ENCODE peak calls at places on chromosomes 16 and 17, in seven cellular contexts. S, C, V, H, A, E and O are unnamed samples.

GRCh38 chr16:12896562-12896961 is 4.8 kb upstream of the SHISA9 start:
- DNase-seq in C (no peak), S (peak), A (peak), V (no peak), H (peak), E (peak), O (peak)

GRCh38 chr17:2853722-2854580 is 57.7 kb downstream of the RAP1GAP2 start:
- DNase-seq in H (no peak), V (peak), E (no peak), S (no peak), C (no peak), A (peak), O (peak)

GRCh38 chr16:85759631-85760419 is 8.9 kb upstream of the C16orf74 start:
- DNase-seq in C (no peak), E (no peak), V (peak), H (peak), A (no peak), S (no peak), O (peak)

GRCh38 chr16:71441348-71441781 is 489 bp downstream of the TLE7 start:
- DNase-seq in C (no peak), A (peak), V (no peak), H (no peak), E (no peak), S (no peak), O (peak)

GRCh38 chr16:35687071-35687470 is 2227.7 kb downstream of the TP53TG3F start:
- DNase-seq in S (no peak), C (no peak), E (no peak), V (no peak), H (no peak), A (no peak), O (no peak)

GRCh38 chr17:7794063-7794663 is 39.9 kb upstream of the KDM6B start:
- DNase-seq in V (no peak), S (no peak), E (no peak), H (no peak), C (no peak), A (no peak), O (no peak)

GRCh38 chr17:31467502-31468256 is 76.2 kb downstream of the RAB11FIP4 start:
- DNase-seq in A (peak), C (no peak), V (no peak), E (peak), S (no peak), H (no peak), O (peak)

GRCh38 chr16:6335072-6335471 is 997.6 kb upstream of the RBFOX1 start:
- DNase-seq in S (no peak), E (no peak), V (peak), H (peak), C (no peak), A (peak), O (peak)

GRCh38 chr17:47708864-47709541 is 15.0 kb downstream of the TBKBP1 start:
- DNase-seq in C (no peak), E (no peak), A (no peak), H (no peak), S (no peak), V (no peak), O (peak)

GRCh38 chr17:27559506-27559931 is 71.5 kb upstream of the LGALS9 start:
- DNase-seq in E (peak), H (no peak), V (no peak), A (peak), S (no peak), C (no peak), O (no peak)

GRCh38 chr16:22815863-22816262 is 1.9 kb downstream of the HS3ST2 start:
- DNase-seq in A (no peak), V (no peak), C (no peak), S (no peak), E (no peak), H (no peak), O (no peak)

GRCh38 chr17:79803997-79804855 is 7.3 kb upstream of the CBX8 start:
- DNase-seq in H (no peak), S (no peak), A (peak), C (peak), V (no peak), E (no peak), O (peak)

GRCh38 chr16:21566891-21567414 is 32.4 kb upstream of the METTL9 start:
- DNase-seq in E (no peak), C (no peak), S (no peak), V (no peak), H (no peak), A (no peak), O (no peak)

GRCh38 chr16:83300326-83300725 is 507.5 kb upstream of the HSBP1 start:
- DNase-seq in C (no peak), A (no peak), S (no peak), V (no peak), H (no peak), E (no peak), O (no peak)

GRCh38 chr17:226773-227580 is 45.5 kb upstream of the DOC2B start:
- DNase-seq in A (no peak), S (no peak), C (no peak), V (no peak), H (no peak), E (no peak), O (no peak)

GRCh38 chr17:31595076-31595475 is 203.6 kb downstream of the RAB11FIP4 start:
- DNase-seq in H (no peak), S (no peak), A (no peak), C (no peak), V (no peak), E (no peak), O (no peak)

GRCh38 chr16:10180771-10181163 is 1.5 kb downstream of the GRIN2A start:
- DNase-seq in A (peak), E (peak), C (no peak), H (peak), V (peak), S (no peak), O (peak)

GRCh38 chr17:69762359-69762758 is 312.7 kb upstream of the KCNJ16 start:
- DNase-seq in H (no peak), C (no peak), E (no peak), S (no peak), A (no peak), V (no peak), O (no peak)

GRCh38 chr17:58245428-58246103 is 7.2 kb downstream of the LPO start:
- DNase-seq in V (no peak), C (no peak), A (no peak), E (peak), S (no peak), H (no peak), O (no peak)

GRCh38 chr17:44587339-44587738 is 30.1 kb downstream of the FZD2 start:
- DNase-seq in C (no peak), H (peak), S (peak), V (peak), A (peak), E (peak), O (no peak)

GRCh38 chr16:59202463-59202862 is 468.3 kb upstream of the GOT2 start:
- DNase-seq in H (no peak), C (no peak), S (no peak), A (no peak), E (no peak), V (no peak), O (no peak)

GRCh38 chr16:20904507-20905079 is 4.0 kb downstream of the LYRM1 start:
- DNase-seq in S (peak), C (peak), E (peak), V (no peak), H (no peak), A (no peak), O (no peak)

GRCh38 chr17:64240741-64241347 is 22.2 kb downstream of the TEX2 start:
- DNase-seq in H (no peak), S (no peak), E (no peak), V (no peak), A (peak), C (no peak), O (no peak)

GRCh38 chr17:69061901-69062556 is 1.3 kb upstream of the ABCA9 start:
- DNase-seq in V (no peak), H (no peak), S (no peak), E (no peak), A (no peak), C (no peak), O (no peak)

GRCh38 chr17:57051886-57052342 is 33.1 kb upstream of the AKAP1 start:
- DNase-seq in S (no peak), E (no peak), A (no peak), H (no peak), C (no peak), V (no peak), O (peak)

GRCh38 chr16:86949116-86949515 is 368.1 kb downstream of the C16orf95 start:
- DNase-seq in H (no peak), V (no peak), S (no peak), C (no peak), A (no peak), E (no peak), O (no peak)

GRCh38 chr16:65120811-65121721 is 797 bp downstream of the CDH11 start:
- DNase-seq in C (no peak), S (no peak), A (peak), E (no peak), H (no peak), V (no peak), O (peak)

GRCh38 chr17:57622886-57623433 is 122.1 kb downstream of the CCDC182 start:
- DNase-seq in V (peak), S (no peak), H (no peak), A (peak), E (peak), C (peak), O (no peak)

GRCh38 chr17:67477687-67478086 is 100.6 kb downstream of the PITPNC1 start:
- DNase-seq in A (no peak), S (peak), E (no peak), V (no peak), H (no peak), C (no peak), O (no peak)
- H3K4me2 ChIP-seq in A (peak), S (peak), E (peak), V (no peak), H (no peak), C (peak), O (no peak)

DNA sequence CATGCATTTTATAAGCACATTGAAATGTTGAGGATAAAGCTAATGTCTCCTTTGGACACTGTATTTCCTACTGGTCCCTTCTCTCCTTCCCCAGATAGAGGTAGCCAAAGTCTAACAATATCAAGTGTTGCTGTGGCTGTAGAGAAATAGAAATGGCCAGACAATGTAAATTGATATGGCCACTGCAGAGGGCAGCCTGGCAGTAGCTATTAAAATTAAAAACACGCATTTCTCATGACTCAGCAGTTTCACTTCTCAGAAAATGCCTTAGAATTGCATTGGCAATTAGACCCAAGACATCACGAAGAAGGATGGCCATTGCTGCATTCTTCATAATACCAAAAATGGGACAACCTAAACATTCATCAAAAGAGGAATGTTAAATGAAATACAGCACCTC is 46.8 kb upstream of the MRTFB start:
- DNase-seq in H (no peak), S (no peak), E (no peak), A (no peak), C (no peak), V (no peak), O (no peak)
- TF ChIP-seq CTCF in H (no peak), S (no peak), E (no peak), A (no peak), C (no peak), V (no peak), O (no peak)

DNA sequence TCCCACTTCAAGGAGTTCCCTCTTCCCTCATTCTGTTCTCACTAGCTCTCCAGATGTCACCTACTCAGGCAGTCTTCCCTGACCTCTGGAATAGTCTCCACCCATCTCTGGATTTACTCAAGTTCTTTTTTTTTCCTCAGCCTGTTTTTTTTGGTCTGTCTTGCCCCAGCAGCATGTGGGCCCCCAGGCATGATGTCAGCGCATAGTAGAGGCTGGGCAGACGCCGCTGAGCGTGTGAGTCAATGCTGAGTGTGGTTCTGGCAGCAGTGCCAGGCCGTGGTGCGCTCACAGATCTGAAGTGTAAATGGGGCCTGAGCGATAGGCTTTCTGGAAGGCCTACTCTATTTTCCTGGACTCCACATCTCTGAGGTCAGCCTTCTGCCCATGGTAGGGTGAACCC is 2.7 kb upstream of the KCNJ18 start:
- DNase-seq in E (no peak), H (no peak), C (no peak), V (peak), A (no peak), S (peak), O (no peak)
- TF ChIP-seq REST in E (no peak), H (no peak), C (no peak), V (no peak), A (no peak), S (no peak), O (no peak)

DNA sequence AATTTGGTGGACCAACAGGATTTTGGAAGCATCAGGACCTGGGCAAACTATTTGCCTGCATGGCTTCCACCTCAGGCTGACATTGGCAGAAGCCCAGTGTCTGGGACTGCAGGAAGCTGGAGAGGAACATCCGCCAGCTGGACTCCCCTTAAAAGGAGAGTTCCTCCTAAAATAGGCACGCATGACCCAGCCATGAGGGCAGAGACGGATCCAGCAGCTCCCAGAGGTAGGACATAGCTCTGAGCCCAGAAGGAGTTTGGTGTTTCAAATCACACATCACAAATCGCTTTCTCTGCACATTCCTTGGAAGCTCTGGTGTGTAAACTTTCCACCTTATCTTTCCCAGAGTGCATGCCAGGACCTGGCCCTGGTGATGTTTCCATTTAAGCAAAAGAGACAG is 231.1 kb upstream of the CDH5 start:
- DNase-seq in E (no peak), C (no peak), S (no peak), V (no peak), H (no peak), A (no peak), O (no peak)
- H3K4me2 ChIP-seq in E (no peak), C (no peak), S (no peak), V (no peak), H (no peak), A (no peak), O (no peak)

GRCh38 chr16:84665843-84666242 is 17.5 kb downstream of the KLHL36 start:
- DNase-seq in A (no peak), H (no peak), C (no peak), V (no peak), S (no peak), E (no peak), O (no peak)
- TF ChIP-seq CTCF in A (no peak), H (no peak), C (no peak), V (no peak), S (no peak), E (no peak), O (no peak)

DNA sequence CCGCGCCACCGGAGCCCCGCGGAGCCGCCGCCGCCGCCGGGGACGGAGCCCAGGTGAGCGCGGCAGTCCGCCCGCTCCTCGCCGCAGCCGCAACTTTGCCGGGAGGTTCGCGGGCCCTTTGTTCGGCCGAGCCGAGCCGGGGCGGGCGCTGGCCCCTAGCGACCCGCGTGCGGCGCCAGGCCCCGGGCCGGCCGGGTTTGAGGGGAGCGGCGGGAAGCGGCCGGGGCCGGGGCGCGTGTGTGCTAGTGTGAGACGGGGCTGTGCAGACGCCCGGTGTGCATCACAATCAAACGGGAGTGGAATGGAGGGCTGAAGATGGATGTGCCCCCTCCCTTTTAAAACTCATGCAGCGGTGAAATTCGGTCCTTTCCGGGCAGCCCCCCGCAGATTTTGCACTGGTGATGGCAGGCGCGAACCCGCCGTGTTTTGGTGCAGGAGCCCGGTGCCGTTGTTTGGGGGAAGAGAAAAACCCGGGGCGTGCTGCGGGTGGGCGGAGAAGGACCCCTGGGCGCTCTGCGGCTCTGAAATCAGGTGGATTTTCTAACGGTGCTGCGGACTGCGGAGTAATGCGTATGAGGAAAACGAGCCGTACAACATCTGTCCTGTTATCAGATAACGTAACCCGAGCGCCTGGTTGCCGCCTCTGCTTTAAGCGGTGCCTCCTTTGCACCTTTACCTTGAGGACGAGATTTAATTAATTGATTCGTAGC is 868 bp downstream of the TNRC6C start:
- DNase-seq in H (peak), A (peak), C (no peak), V (peak), S (no peak), E (no peak), O (peak)
- TF ChIP-seq REST in H (no peak), A (no peak), C (no peak), V (no peak), S (no peak), E (no peak), O (no peak)

DNA sequence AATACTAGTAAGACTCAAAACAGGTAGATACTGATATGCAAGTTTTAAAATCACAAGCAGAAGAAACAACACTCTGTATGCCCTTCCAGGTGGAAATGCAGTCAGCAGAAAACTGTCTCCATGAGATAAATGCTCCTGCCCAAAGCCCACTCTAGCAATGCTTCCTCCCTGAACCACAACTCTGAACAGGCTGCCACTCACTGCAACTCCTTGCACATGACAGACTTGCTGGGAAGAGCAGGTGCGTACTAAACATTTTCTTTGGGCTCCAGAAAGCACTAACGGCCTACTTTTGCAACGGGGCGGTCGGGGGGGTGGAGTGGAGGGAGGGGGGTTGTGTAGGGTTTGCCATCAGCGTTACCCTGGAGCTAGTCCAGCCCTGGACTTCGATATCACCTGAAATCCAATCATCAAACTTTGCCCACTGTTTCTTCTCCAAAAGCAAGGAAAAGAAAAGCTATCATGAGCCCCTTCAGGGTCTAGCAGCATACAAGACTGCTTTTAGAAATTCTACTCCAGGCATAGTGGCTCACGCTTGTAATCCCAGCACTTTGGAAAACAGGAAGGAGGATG is 46.1 kb downstream of the ANKRD11 start:
- DNase-seq in A (no peak), C (no peak), E (no peak), S (no peak), V (no peak), H (no peak), O (no peak)
- H3K4me2 ChIP-seq in A (no peak), C (no peak), E (peak), S (peak), V (peak), H (no peak), O (peak)

DNA sequence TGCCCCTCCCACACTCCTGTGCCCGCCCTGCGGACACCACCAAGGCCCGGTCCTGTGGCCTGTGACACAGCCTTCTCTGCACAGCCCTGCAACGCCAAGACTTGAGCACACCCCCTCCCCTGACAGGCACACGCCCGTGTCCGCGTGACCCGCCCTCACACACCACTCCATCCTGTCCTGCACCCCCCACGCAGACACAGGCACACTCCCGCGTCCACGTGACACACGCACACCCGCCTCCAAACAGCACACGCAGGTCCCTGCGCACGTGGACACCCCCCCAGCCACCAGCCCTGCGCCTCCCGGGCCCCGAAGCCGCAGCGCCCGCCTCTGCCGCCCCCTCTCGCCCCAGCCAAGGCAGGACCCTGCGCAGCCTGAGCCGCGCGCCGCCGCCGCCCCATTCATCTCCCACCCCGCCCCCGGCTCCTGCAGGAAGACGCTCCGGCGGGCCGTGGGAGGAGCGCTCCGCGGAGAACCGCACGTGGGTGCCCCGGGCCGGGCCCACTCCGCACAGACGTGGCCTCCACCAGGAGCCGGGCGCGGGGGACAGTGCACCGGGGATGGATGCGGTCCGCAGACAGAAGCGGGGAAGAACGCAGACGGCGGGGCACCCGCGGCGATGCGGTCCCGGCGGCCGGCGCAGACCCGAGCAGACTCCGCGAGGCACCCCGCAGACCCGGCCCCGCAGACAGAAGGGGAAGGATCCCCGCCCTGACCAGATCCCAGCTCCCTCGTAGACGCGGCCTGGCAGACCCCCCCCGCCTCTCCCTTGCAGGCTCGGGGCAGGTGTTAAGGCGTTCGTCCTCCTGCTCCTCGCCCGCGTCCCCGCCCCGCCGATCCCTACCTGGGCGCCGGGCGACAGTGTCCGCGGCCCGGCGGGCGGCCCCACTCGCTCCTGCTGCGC is 506 bp downstream of the CAMKK1 start:
- DNase-seq in A (peak), V (peak), E (peak), C (no peak), S (no peak), H (peak), O (peak)
- TF ChIP-seq CTCF in A (peak), V (no peak), E (peak), C (no peak), S (no peak), H (peak), O (peak)

GRCh38 chr16:8713635-8714097 is 39.2 kb downstream of the ABAT start:
- DNase-seq in V (no peak), E (no peak), S (no peak), A (peak), C (no peak), H (no peak), O (no peak)
- TF ChIP-seq REST in V (no peak), E (no peak), S (no peak), A (no peak), C (no peak), H (no peak), O (no peak)